ENCODE peak calls at places on chromosome 10, in ten cellular contexts. J, I, G, C, R, O, P, H, U and T are unnamed samples.

GRCh38 chr10:86960003-86960862 is 1.8 kb downstream of the SNCG start:
- DNase-seq in J (peak), I (peak), G (peak), C (peak), R (no peak), O (no peak), P (peak), H (peak), U (no peak), T (peak)

GRCh38 chr10:15796762-15797161 is 63.5 kb downstream of the MINDY3 start:
- DNase-seq in J (no peak), I (no peak), G (no peak), C (no peak), R (no peak), O (no peak), P (peak), H (no peak), U (no peak), T (no peak)

GRCh38 chr10:4546931-4547330 is 279.1 kb upstream of the AKR1E2 start:
- DNase-seq in J (no peak), I (no peak), G (no peak), C (no peak), R (no peak), O (no peak), P (no peak), H (no peak), U (no peak), T (no peak)

GRCh38 chr10:609868-610545 is 79.5 kb downstream of the DIP2C start:
- DNase-seq in J (no peak), I (no peak), G (no peak), C (no peak), R (no peak), O (no peak), P (no peak), H (no peak), U (no peak), T (no peak)

GRCh38 chr10:76651148-76651547 is 986.5 kb downstream of the KCNMA1 start:
- DNase-seq in J (no peak), I (no peak), G (no peak), C (no peak), R (no peak), O (no peak), P (no peak), H (no peak), U (no peak), T (no peak)

GRCh38 chr10:85280014-85280413 is 951.6 kb downstream of the CCSER2 start:
- DNase-seq in J (no peak), I (no peak), G (no peak), C (no peak), R (no peak), O (no peak), P (peak), H (no peak), U (no peak), T (no peak)

GRCh38 chr10:97647556-97647955 is 7.1 kb downstream of the PI4K2A start:
- DNase-seq in J (no peak), I (no peak), G (no peak), C (no peak), R (no peak), O (no peak), P (peak), H (no peak), U (no peak), T (peak)

GRCh38 chr10:15262036-15262713 is 93.7 kb upstream of the NMT2 start:
- DNase-seq in J (no peak), I (no peak), G (no peak), C (no peak), R (no peak), O (no peak), P (peak), H (no peak), U (no peak), T (peak)

GRCh38 chr10:17123062-17123661 is 6.4 kb downstream of the CUBN start:
- DNase-seq in J (no peak), I (no peak), G (no peak), C (no peak), R (no peak), O (no peak), P (peak), H (no peak), U (no peak), T (peak)

GRCh38 chr10:35940067-35940989 is 298.2 kb upstream of the FZD8 start:
- DNase-seq in J (peak), I (no peak), G (no peak), C (no peak), R (peak), O (no peak), P (no peak), H (no peak), U (peak), T (peak)

GRCh38 chr10:18615618-18616017 is 35.8 kb downstream of the NSUN6 start:
- DNase-seq in J (no peak), I (no peak), G (no peak), C (no peak), R (peak), O (no peak), P (peak), H (no peak), U (no peak), T (no peak)

GRCh38 chr10:7085913-7086589 is 324.8 kb downstream of the SFMBT2 start:
- DNase-seq in J (no peak), I (no peak), G (no peak), C (no peak), R (no peak), O (no peak), P (no peak), H (no peak), U (no peak), T (no peak)

GRCh38 chr10:29920408-29921070 is 138.8 kb downstream of the JCAD start:
- DNase-seq in J (no peak), I (no peak), G (no peak), C (no peak), R (no peak), O (no peak), P (no peak), H (no peak), U (no peak), T (no peak)

GRCh38 chr10:4807803-4808507 is 18.1 kb upstream of the AKR1E2 start:
- DNase-seq in J (no peak), I (no peak), G (no peak), C (no peak), R (no peak), O (no peak), P (peak), H (no peak), U (no peak), T (peak)

GRCh38 chr10:45071043-45071813 is 70.5 kb downstream of the ZNF22 start:
- DNase-seq in J (no peak), I (no peak), G (no peak), C (no peak), R (no peak), O (no peak), P (peak), H (no peak), U (no peak), T (no peak)

GRCh38 chr10:8674230-8674629 is 619.7 kb downstream of the GATA3 start:
- DNase-seq in J (no peak), I (no peak), G (no peak), C (no peak), R (no peak), O (no peak), P (peak), H (no peak), U (no peak), T (no peak)

GRCh38 chr10:43383204-43383971 is 12.0 kb downstream of the FXYD4 start:
- DNase-seq in J (no peak), I (no peak), G (no peak), C (no peak), R (no peak), O (no peak), P (no peak), H (no peak), U (no peak), T (peak)

GRCh38 chr10:102455893-102456471 is 4.6 kb upstream of the C10orf95 start:
- DNase-seq in J (no peak), I (no peak), G (no peak), C (no peak), R (no peak), O (no peak), P (peak), H (no peak), U (no peak), T (peak)

GRCh38 chr10:133372507-133372906 is 647 bp downstream of the ECHS1 start:
- DNase-seq in J (peak), I (no peak), G (no peak), C (no peak), R (no peak), O (no peak), P (no peak), H (no peak), U (no peak), T (no peak)

GRCh38 chr10:11086177-11086576 is 68.5 kb downstream of the CELF2 start:
- DNase-seq in J (peak), I (no peak), G (no peak), C (peak), R (no peak), O (no peak), P (no peak), H (no peak), U (no peak), T (no peak)

GRCh38 chr10:122145113-122145512 is 126.0 kb upstream of the BTBD16 start:
- DNase-seq in J (no peak), I (no peak), G (no peak), C (no peak), R (no peak), O (no peak), P (no peak), H (no peak), U (no peak), T (no peak)

GRCh38 chr10:29926649-29927048 is 132.7 kb downstream of the JCAD start:
- DNase-seq in J (peak), I (no peak), G (no peak), C (no peak), R (no peak), O (no peak), P (peak), H (no peak), U (no peak), T (peak)